ENCODE peak calls at places on chromosomes 11 and 22, in ten cellular contexts. D is C1 segment of cervical spinal cord; L is activated CD4-positive, alpha-beta T cell treated with anti-CD3 and anti-CD28 coated beads, Interleukin-2, amount 50 U/mL, for 24 hours; H is T-helper 1 cell; T is fibroblast of lung; N is heart right ventricle; V is upper lobe of right lung; P is EH; I is iris pigment epithelial cell; X is cardiac muscle cell. B is an unnamed sample.

GRCh38 chr11:2268911-2269600 is 1.3 kb downstream of the ASCL2 start:
- DNase-seq in D (no peak), L (peak; percentile 71), H (no peak), T (peak; percentile 16), N (peak; percentile 17), V (peak; percentile 87), P (no peak), I (peak; percentile 34), X (peak; percentile 52), B (no peak)

GRCh38 chr11:107655607-107656006 is 56.2 kb downstream of the SLN start:
- DNase-seq in D (no peak), L (no peak), H (no peak), T (no peak), N (no peak), V (no peak), P (no peak), I (no peak), X (no peak), B (no peak)

GRCh38 chr11:103051986-103052385 is 40.0 kb downstream of the DCUN1D5 start:
- DNase-seq in D (no peak), L (no peak), H (no peak), T (no peak), N (no peak), V (no peak), P (peak; percentile 88), I (peak; percentile 64), X (no peak), B (no peak)

GRCh38 chr11:125950696-125951645 is 5.1 kb downstream of the VSIG10L2 start:
- DNase-seq in D (no peak), L (no peak), H (no peak), T (peak; percentile 91), N (peak; percentile 82), V (no peak), P (peak; percentile 3), I (no peak), X (peak; percentile 86), B (no peak)

GRCh38 chr11:116931206-116931953 is 94.0 kb upstream of the APOA1 start:
- DNase-seq in D (no peak), L (no peak), H (peak; percentile 20), T (peak; percentile 13), N (peak; percentile 56), V (no peak), P (no peak), I (no peak), X (peak; percentile 54), B (no peak)

GRCh38 chr22:24096401-24097115 is 84.7 kb upstream of the SUSD2 start:
- DNase-seq in D (no peak), L (no peak), H (no peak), T (no peak), N (no peak), V (peak; percentile 56), P (no peak), I (no peak), X (no peak), B (no peak)

GRCh38 chr11:128289048-128289447 is 298.3 kb downstream of the ETS1 start:
- DNase-seq in D (no peak), L (peak; percentile 44), H (no peak), T (no peak), N (no peak), V (no peak), P (no peak), I (no peak), X (no peak), B (no peak)

GRCh38 chr22:37998543-37998942 is 14.2 kb upstream of the SOX10 start:
- DNase-seq in D (peak; percentile 66), L (no peak), H (no peak), T (no peak), N (no peak), V (no peak), P (no peak), I (no peak), X (no peak), B (no peak)

GRCh38 chr11:79119491-79120284 is 321.1 kb downstream of the TENM4 start:
- DNase-seq in D (peak; percentile 30), L (no peak), H (no peak), T (no peak), N (no peak), V (no peak), P (no peak), I (no peak), X (peak; percentile 31), B (no peak)

GRCh38 chr22:17733484-17733883 is 40.8 kb downstream of the BID start:
- DNase-seq in D (no peak), L (no peak), H (no peak), T (no peak), N (no peak), V (no peak), P (peak; percentile 58), I (peak; percentile 20), X (no peak), B (no peak)

GRCh38 chr11:119681537-119681936 is 47.5 kb downstream of the NECTIN1 start:
- DNase-seq in D (peak; percentile 48), L (no peak), H (no peak), T (no peak), N (no peak), V (no peak), P (no peak), I (no peak), X (no peak), B (no peak)

GRCh38 chr11:64971421-64972233 is at the start of gene MAJIN:
- DNase-seq in D (peak; percentile 63), L (peak; percentile 88), H (peak; percentile 83), T (peak; percentile 69), N (peak; percentile 90), V (peak; percentile 95), P (peak; percentile 37), I (peak; percentile 54), X (peak; percentile 89), B (peak; percentile 87)

GRCh38 chr22:37483050-37483449 is 3.1 kb downstream of the MFNG start:
- DNase-seq in D (no peak), L (no peak), H (no peak), T (no peak), N (no peak), V (no peak), P (no peak), I (no peak), X (no peak), B (no peak)

GRCh38 chr11:37115963-37116362 is 517.9 kb upstream of the RAG2 start:
- DNase-seq in D (no peak), L (no peak), H (no peak), T (no peak), N (no peak), V (no peak), P (no peak), I (no peak), X (no peak), B (no peak)

GRCh38 chr22:35589071-35589735 is 27.9 kb downstream of the MB start:
- DNase-seq in D (peak; percentile 42), L (no peak), H (no peak), T (peak; percentile 43), N (no peak), V (no peak), P (peak; percentile 100), I (peak; percentile 89), X (peak; percentile 79), B (no peak)